ENCODE peak calls at places on chromosomes 12 and 14, in seven cellular contexts. One of them, this sample, is unnamed.
A peak's percentile ranks its signal among the peaks of the same experiment; 100 is the strongest.

GRCh38 chr12:54259194-54260011 is 20.5 kb downstream of the CBX5 start:
- DNase-seq in T-helper 17 cell: no peak
- DNase-seq in SW480: peak; percentile 64
- DNase-seq in stimulated activated CD4-positive, alpha-beta T cell treated with anti-CD3 and anti-CD28 coated beads, Interleukin-15, amount 100 ng/mL, for 1 hour: no peak
- DNase-seq in G401: peak; percentile 78
- DNase-seq in A549: peak; percentile 91
- DNase-seq in mammary epithelial cell: peak; percentile 77
- DNase-seq in this sample: peak; percentile 38

GRCh38 chr12:113477171-113477841 is 5.6 kb upstream of the LHX5 start:
- DNase-seq in T-helper 17 cell: no peak
- DNase-seq in SW480: no peak
- DNase-seq in stimulated activated CD4-positive, alpha-beta T cell treated with anti-CD3 and anti-CD28 coated beads, Interleukin-15, amount 100 ng/mL, for 1 hour: no peak
- DNase-seq in G401: no peak
- DNase-seq in A549: no peak
- DNase-seq in mammary epithelial cell: no peak
- DNase-seq in this sample: no peak

GRCh38 chr12:40892528-40892927 is 200.3 kb downstream of the CNTN1 start:
- DNase-seq in T-helper 17 cell: no peak
- DNase-seq in SW480: no peak
- DNase-seq in stimulated activated CD4-positive, alpha-beta T cell treated with anti-CD3 and anti-CD28 coated beads, Interleukin-15, amount 100 ng/mL, for 1 hour: no peak
- DNase-seq in G401: no peak
- DNase-seq in A549: no peak
- DNase-seq in mammary epithelial cell: peak; percentile 7
- DNase-seq in this sample: no peak

GRCh38 chr12:46556105-46556559 is 183.6 kb upstream of the SLC38A2 start:
- DNase-seq in T-helper 17 cell: no peak
- DNase-seq in SW480: peak; percentile 61
- DNase-seq in stimulated activated CD4-positive, alpha-beta T cell treated with anti-CD3 and anti-CD28 coated beads, Interleukin-15, amount 100 ng/mL, for 1 hour: no peak
- DNase-seq in G401: no peak
- DNase-seq in A549: peak; percentile 68
- DNase-seq in mammary epithelial cell: peak; percentile 89
- DNase-seq in this sample: no peak

GRCh38 chr12:52232916-52233461 is at the start of gene KRT7:
- DNase-seq in T-helper 17 cell: no peak
- DNase-seq in SW480: no peak
- DNase-seq in stimulated activated CD4-positive, alpha-beta T cell treated with anti-CD3 and anti-CD28 coated beads, Interleukin-15, amount 100 ng/mL, for 1 hour: no peak
- DNase-seq in G401: no peak
- DNase-seq in A549: peak; percentile 94
- DNase-seq in mammary epithelial cell: peak; percentile 90
- DNase-seq in this sample: no peak

GRCh38 chr14:77097006-77097688 is 911 bp upstream of the CIPC start:
- DNase-seq in T-helper 17 cell: no peak
- DNase-seq in SW480: peak; percentile 73
- DNase-seq in stimulated activated CD4-positive, alpha-beta T cell treated with anti-CD3 and anti-CD28 coated beads, Interleukin-15, amount 100 ng/mL, for 1 hour: no peak
- DNase-seq in G401: peak; percentile 51
- DNase-seq in A549: no peak
- DNase-seq in mammary epithelial cell: no peak
- DNase-seq in this sample: no peak

GRCh38 chr14:77131871-77132486 is 9.6 kb downstream of the ZDHHC22 start:
- DNase-seq in T-helper 17 cell: no peak
- DNase-seq in SW480: no peak
- DNase-seq in stimulated activated CD4-positive, alpha-beta T cell treated with anti-CD3 and anti-CD28 coated beads, Interleukin-15, amount 100 ng/mL, for 1 hour: no peak
- DNase-seq in G401: peak; percentile 60
- DNase-seq in A549: no peak
- DNase-seq in mammary epithelial cell: no peak
- DNase-seq in this sample: no peak

GRCh38 chr12:20627001-20627588 is 68.0 kb upstream of the SLCO1C1 start:
- DNase-seq in T-helper 17 cell: no peak
- DNase-seq in SW480: no peak
- DNase-seq in stimulated activated CD4-positive, alpha-beta T cell treated with anti-CD3 and anti-CD28 coated beads, Interleukin-15, amount 100 ng/mL, for 1 hour: no peak
- DNase-seq in G401: no peak
- DNase-seq in A549: no peak
- DNase-seq in mammary epithelial cell: no peak
- DNase-seq in this sample: no peak

GRCh38 chr12:15963271-15963670 is 52.1 kb downstream of the DERA start:
- DNase-seq in T-helper 17 cell: no peak
- DNase-seq in SW480: no peak
- DNase-seq in stimulated activated CD4-positive, alpha-beta T cell treated with anti-CD3 and anti-CD28 coated beads, Interleukin-15, amount 100 ng/mL, for 1 hour: no peak
- DNase-seq in G401: no peak
- DNase-seq in A549: no peak
- DNase-seq in mammary epithelial cell: peak; percentile 66
- DNase-seq in this sample: no peak

GRCh38 chr14:105084741-105085571 is 19.7 kb upstream of the GPR132 start:
- DNase-seq in T-helper 17 cell: no peak
- DNase-seq in SW480: no peak
- DNase-seq in stimulated activated CD4-positive, alpha-beta T cell treated with anti-CD3 and anti-CD28 coated beads, Interleukin-15, amount 100 ng/mL, for 1 hour: no peak
- DNase-seq in G401: no peak
- DNase-seq in A549: no peak
- DNase-seq in mammary epithelial cell: no peak
- DNase-seq in this sample: no peak

GRCh38 chr12:62834971-62835547 is 99.9 kb downstream of the PPM1H start:
- DNase-seq in T-helper 17 cell: no peak
- DNase-seq in SW480: peak; percentile 40
- DNase-seq in stimulated activated CD4-positive, alpha-beta T cell treated with anti-CD3 and anti-CD28 coated beads, Interleukin-15, amount 100 ng/mL, for 1 hour: no peak
- DNase-seq in G401: peak; percentile 87
- DNase-seq in A549: no peak
- DNase-seq in mammary epithelial cell: peak; percentile 20
- DNase-seq in this sample: no peak

GRCh38 chr14:72962829-72963312 is 36.6 kb downstream of the DCAF4 start:
- DNase-seq in T-helper 17 cell: no peak
- DNase-seq in SW480: peak; percentile 93
- DNase-seq in stimulated activated CD4-positive, alpha-beta T cell treated with anti-CD3 and anti-CD28 coated beads, Interleukin-15, amount 100 ng/mL, for 1 hour: no peak
- DNase-seq in G401: peak; percentile 11
- DNase-seq in A549: peak; percentile 81
- DNase-seq in mammary epithelial cell: peak; percentile 89
- DNase-seq in this sample: no peak

GRCh38 chr14:54654600-54654999 is 87.7 kb downstream of the SAMD4A start:
- DNase-seq in T-helper 17 cell: no peak
- DNase-seq in SW480: no peak
- DNase-seq in stimulated activated CD4-positive, alpha-beta T cell treated with anti-CD3 and anti-CD28 coated beads, Interleukin-15, amount 100 ng/mL, for 1 hour: no peak
- DNase-seq in G401: no peak
- DNase-seq in A549: no peak
- DNase-seq in mammary epithelial cell: no peak
- DNase-seq in this sample: no peak

GRCh38 chr14:48725001-48725734 is 861.0 kb downstream of the RPS29 start:
- DNase-seq in T-helper 17 cell: no peak
- DNase-seq in SW480: no peak
- DNase-seq in stimulated activated CD4-positive, alpha-beta T cell treated with anti-CD3 and anti-CD28 coated beads, Interleukin-15, amount 100 ng/mL, for 1 hour: no peak
- DNase-seq in G401: no peak
- DNase-seq in A549: no peak
- DNase-seq in mammary epithelial cell: no peak
- DNase-seq in this sample: no peak

GRCh38 chr12:89189448-89189847 is 162.9 kb downstream of the DUSP6 start:
- DNase-seq in T-helper 17 cell: no peak
- DNase-seq in SW480: no peak
- DNase-seq in stimulated activated CD4-positive, alpha-beta T cell treated with anti-CD3 and anti-CD28 coated beads, Interleukin-15, amount 100 ng/mL, for 1 hour: no peak
- DNase-seq in G401: no peak
- DNase-seq in A549: peak; percentile 14
- DNase-seq in mammary epithelial cell: no peak
- DNase-seq in this sample: no peak

This sample was measured in prostate gland.